ENCODE peak calls at places on chromosomes 3 and 15, in four cellular contexts. Q is BJ, K is WTC11, B is CD14-positive monocyte. W is an unnamed sample.

GRCh38 chr3:147423601-147424324 is 14.6 kb downstream of the ZIC1 start:
- DNase-seq in K (peak), Q (no peak), B (no peak), W (no peak)

GRCh38 chr3:134473868-134474546 is 11.8 kb downstream of the ANAPC13 start:
- DNase-seq in K (peak), Q (no peak), B (peak), W (no peak)

GRCh38 chr15:70584838-70585706 is 178.3 kb downstream of the UACA start:
- DNase-seq in Q (no peak), B (no peak), K (peak), W (no peak)

GRCh38 chr3:124985358-124985757 is 50.8 kb upstream of the MUC13 start:
- DNase-seq in B (no peak), K (no peak), Q (peak), W (no peak)

GRCh38 chr3:149307435-149307783 is 26.0 kb downstream of the TM4SF18 start:
- DNase-seq in Q (no peak), K (no peak), B (no peak), W (no peak)

GRCh38 chr3:171809513-171810277 is 588 bp downstream of the PLD1 start:
- DNase-seq in Q (peak), B (peak), K (peak), W (peak)

GRCh38 chr3:182795383-182795782 is 2.1 kb downstream of the ATP11B start:
- DNase-seq in B (no peak), K (no peak), Q (no peak), W (no peak)

GRCh38 chr3:151106311-151106710 is 20.8 kb downstream of the MED12L start:
- DNase-seq in B (no peak), K (no peak), Q (no peak), W (no peak)

GRCh38 chr3:177312491-177312890 is 115.2 kb upstream of the TBL1XR1 start:
- DNase-seq in B (no peak), Q (no peak), K (no peak), W (no peak)

GRCh38 chr15:34122771-34123183 is 20.9 kb downstream of the PGBD4 start:
- DNase-seq in Q (peak), K (no peak), B (no peak), W (no peak)

GRCh38 chr15:63211549-63211948 is 22.1 kb downstream of the RAB8B start:
- DNase-seq in B (no peak), Q (no peak), K (no peak), W (no peak)

GRCh38 chr3:127708837-127709236 is 36.1 kb downstream of the ABTB1 start:
- DNase-seq in K (no peak), B (peak), Q (no peak), W (no peak)

GRCh38 chr3:184713521-184713920 is 1.7 kb upstream of the MAGEF1 start:
- DNase-seq in Q (no peak), K (no peak), B (no peak), W (no peak)

GRCh38 chr3:177602601-177603136 is 405.4 kb upstream of the TBL1XR1 start:
- DNase-seq in Q (no peak), K (no peak), B (no peak), W (no peak)

GRCh38 chr3:165518346-165518745 is 318.9 kb downstream of the BCHE start:
- DNase-seq in B (no peak), Q (no peak), K (no peak), W (no peak)

GRCh38 chr3:136604961-136605360 is 147.2 kb downstream of the STAG1 start:
- DNase-seq in K (no peak), B (no peak), Q (no peak), W (no peak)

GRCh38 chr3:42213417-42213816 is 52.6 kb downstream of the CCK start:
- DNase-seq in B (no peak), K (no peak), Q (no peak), W (no peak)

GRCh38 chr3:155270485-155271342 is 22.8 kb downstream of the STRIT1 start:
- DNase-seq in K (peak), B (no peak), Q (no peak), W (no peak)

GRCh38 chr15:85793641-85794597 is 806 bp downstream of the KLHL25 start:
- DNase-seq in K (peak), B (peak), Q (no peak), W (no peak)

GRCh38 chr3:55269096-55269495 is 218.0 kb downstream of the WNT5A start:
- DNase-seq in K (no peak), Q (no peak), B (no peak), W (no peak)

GRCh38 chr15:40379853-40380252 is 2.7 kb upstream of the KNSTRN start:
- DNase-seq in K (no peak), Q (peak), B (no peak), W (peak)

GRCh38 chr3:42707620-42708355 is 5.2 kb upstream of the HHATL start:
- DNase-seq in K (no peak), B (no peak), Q (no peak), W (no peak)

GRCh38 chr3:114205541-114205940 is 26.7 kb upstream of the DRD3 start:
- DNase-seq in K (no peak), B (no peak), Q (no peak), W (no peak)

GRCh38 chr3:50978991-50979667 is 304.4 kb downstream of the DOCK3 start:
- DNase-seq in K (peak), Q (no peak), B (no peak), W (no peak)

GRCh38 chr3:20736287-20736686 is 550.3 kb upstream of the SGO1 start:
- DNase-seq in B (no peak), Q (no peak), K (no peak), W (no peak)

GRCh38 chr15:56528136-56528535 is 63.2 kb upstream of the MNS1 start:
- DNase-seq in Q (no peak), B (no peak), K (no peak), W (no peak)

GRCh38 chr15:33211409-33211808 is 16.9 kb upstream of the FMN1 start:
- DNase-seq in B (no peak), Q (no peak), K (no peak), W (no peak)

GRCh38 chr3:72999971-73000370 is 3.4 kb downstream of the PPP4R2 start:
- DNase-seq in K (no peak), Q (no peak), B (no peak), W (no peak)

GRCh38 chr3:100586832-100587231 is 22.6 kb upstream of the ADGRG7 start:
- DNase-seq in K (no peak), B (no peak), Q (no peak), W (no peak)

GRCh38 chr15:21261965-21262850 is 178.1 kb downstream of the POTEB3 start:
- DNase-seq in B (no peak), Q (no peak), K (no peak), W (no peak)

GRCh38 chr3:149085828-149086231 is 503 bp downstream of the HLTF start:
- DNase-seq in Q (no peak), B (no peak), K (no peak), W (no peak)

GRCh38 chr15:28955160-28955502 is 69.4 kb downstream of the APBA2 start:
- DNase-seq in Q (peak), K (no peak), B (no peak), W (no peak)

GRCh38 chr3:183159319-183159718 is 3.2 kb downstream of the LAMP3 start:
- DNase-seq in Q (no peak), B (no peak), K (no peak), W (no peak)

GRCh38 chr3:137012097-137012501 is 54.3 kb downstream of the IL20RB start:
- DNase-seq in K (no peak), Q (no peak), B (no peak), W (no peak)

GRCh38 chr15:99250494-99251435 is 516 bp upstream of the LRRC28 start:
- DNase-seq in B (peak), Q (peak), K (peak), W (peak)

GRCh38 chr15:99251436-99251821 is at the start of gene LRRC28:
- DNase-seq in B (no peak), Q (no peak), K (no peak), W (no peak)

GRCh38 chr15:99252326-99252725 is 1.0 kb downstream of the LRRC28 start:
- DNase-seq in B (no peak), Q (no peak), K (no peak), W (no peak)

GRCh38 chr15:99250001-99250400 is 620 bp upstream of the TTC23 start:
- DNase-seq in B (no peak), K (no peak), Q (no peak), W (no peak)

GRCh38 chr15:99253381-99254090 is 2.3 kb downstream of the LRRC28 start:
- DNase-seq in Q (peak), K (no peak), B (no peak), W (no peak)
- TF ChIP-seq CTCF in Q (no peak), K (no peak), B (no peak), W (no peak)

GRCh38 chr3:123409443-123410148 is 39.3 kb downstream of the ADCY5 start:
- DNase-seq in K (no peak), B (no peak), Q (no peak), W (no peak)

GRCh38 chr3:123410149-123410515 is 38.8 kb downstream of the ADCY5 start:
- DNase-seq in Q (no peak), K (no peak), B (no peak), W (no peak)

GRCh38 chr3:123411340-123412040 is 37.4 kb downstream of the ADCY5 start:
- DNase-seq in Q (no peak), B (no peak), K (no peak), W (no peak)

GRCh38 chr3:123412811-123413588 is 35.9 kb downstream of the ADCY5 start:
- DNase-seq in K (no peak), B (no peak), Q (no peak), W (no peak)

DNA sequence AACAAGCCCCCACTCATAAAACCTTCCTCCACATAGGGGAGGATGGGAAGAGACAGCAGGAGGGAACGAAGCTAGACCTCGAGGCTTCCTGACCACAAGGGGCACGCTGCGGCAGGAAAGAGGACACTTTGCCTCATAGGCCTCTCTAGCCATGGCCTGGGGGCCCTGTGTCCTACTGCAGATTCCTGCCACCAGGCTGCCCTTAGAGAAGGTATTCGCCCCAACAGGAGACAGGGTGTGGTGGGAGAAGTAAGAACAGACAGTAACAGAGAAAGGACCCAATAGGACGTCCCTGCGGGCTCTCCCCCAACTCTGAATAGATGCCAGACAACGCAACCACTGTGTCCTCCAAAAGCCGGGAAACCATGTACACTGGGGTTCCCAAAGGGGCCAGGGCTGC is 36.8 kb downstream of the ADCY5 start:
- DNase-seq in B (no peak), K (peak), Q (no peak), W (no peak)
- TF ChIP-seq CTCF in B (no peak), K (no peak), Q (no peak), W (no peak)

GRCh38 chr15:100373037-100373896 is 31.5 kb upstream of the ADAMTS17 start:
- DNase-seq in Q (no peak), K (peak), B (no peak), W (no peak)
- TF ChIP-seq CTCF in Q (no peak), K (no peak), B (no peak), W (no peak)

GRCh38 chr3:32391643-32392529 is at the start of gene CMTM7:
- DNase-seq in B (peak), Q (no peak), K (peak), W (no peak)
- TF ChIP-seq CTCF in B (no peak), Q (no peak), K (no peak), W (peak)

DNA sequence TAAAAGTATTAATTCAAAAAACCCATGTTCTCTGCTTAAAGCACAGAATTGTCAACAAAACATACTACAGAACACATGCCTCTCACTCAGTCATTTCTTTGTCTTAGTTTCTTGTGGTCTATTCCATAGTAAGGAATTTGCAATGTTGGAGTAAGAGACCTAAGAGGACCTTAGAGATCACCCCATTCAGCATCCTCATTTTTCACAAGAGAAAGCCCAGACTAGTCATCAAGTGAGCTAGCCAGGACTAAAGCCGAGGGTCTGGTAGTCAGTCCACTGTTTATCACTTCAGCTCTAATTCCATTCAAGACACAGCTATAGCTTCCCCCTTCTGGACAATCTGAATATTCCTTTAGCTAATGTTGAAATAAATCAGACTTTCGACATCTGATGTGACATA is 601.1 kb downstream of the FHIT start:
- DNase-seq in Q (no peak), K (no peak), B (no peak), W (no peak)
- TF ChIP-seq CTCF in Q (no peak), K (no peak), B (no peak), W (no peak)

GRCh38 chr3:156860873-156861272 is 34.7 kb downstream of the LEKR1 start:
- DNase-seq in K (no peak), Q (no peak), B (no peak), W (no peak)

GRCh38 chr3:156867174-156867573 is 41.0 kb downstream of the LEKR1 start:
- DNase-seq in K (no peak), B (no peak), Q (no peak), W (no peak)

GRCh38 chr3:156862338-156862737 is 36.2 kb downstream of the LEKR1 start:
- DNase-seq in B (no peak), Q (no peak), K (no peak), W (no peak)

DNA sequence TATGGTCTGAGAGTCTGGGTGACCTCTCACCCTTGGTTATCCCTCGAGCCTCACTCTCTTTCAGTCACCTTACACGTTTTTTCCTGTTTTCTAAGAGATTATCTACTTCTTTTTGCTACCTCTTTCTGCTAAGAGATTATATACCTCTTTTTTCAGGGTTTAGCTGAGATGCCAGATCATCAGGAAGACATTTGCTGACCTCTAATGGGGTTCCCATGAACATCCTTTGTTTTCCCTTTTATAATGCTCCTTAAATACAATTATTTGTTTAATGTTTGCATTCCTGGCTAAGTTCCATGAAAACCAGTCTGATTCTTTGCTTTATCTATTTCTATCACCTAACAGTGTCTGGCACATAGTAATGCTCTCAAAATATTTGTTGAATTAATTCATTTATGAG is 39.6 kb downstream of the LEKR1 start:
- DNase-seq in K (no peak), B (no peak), Q (no peak), W (no peak)
- TF ChIP-seq CTCF in K (no peak), B (no peak), Q (peak), W (peak)

DNA sequence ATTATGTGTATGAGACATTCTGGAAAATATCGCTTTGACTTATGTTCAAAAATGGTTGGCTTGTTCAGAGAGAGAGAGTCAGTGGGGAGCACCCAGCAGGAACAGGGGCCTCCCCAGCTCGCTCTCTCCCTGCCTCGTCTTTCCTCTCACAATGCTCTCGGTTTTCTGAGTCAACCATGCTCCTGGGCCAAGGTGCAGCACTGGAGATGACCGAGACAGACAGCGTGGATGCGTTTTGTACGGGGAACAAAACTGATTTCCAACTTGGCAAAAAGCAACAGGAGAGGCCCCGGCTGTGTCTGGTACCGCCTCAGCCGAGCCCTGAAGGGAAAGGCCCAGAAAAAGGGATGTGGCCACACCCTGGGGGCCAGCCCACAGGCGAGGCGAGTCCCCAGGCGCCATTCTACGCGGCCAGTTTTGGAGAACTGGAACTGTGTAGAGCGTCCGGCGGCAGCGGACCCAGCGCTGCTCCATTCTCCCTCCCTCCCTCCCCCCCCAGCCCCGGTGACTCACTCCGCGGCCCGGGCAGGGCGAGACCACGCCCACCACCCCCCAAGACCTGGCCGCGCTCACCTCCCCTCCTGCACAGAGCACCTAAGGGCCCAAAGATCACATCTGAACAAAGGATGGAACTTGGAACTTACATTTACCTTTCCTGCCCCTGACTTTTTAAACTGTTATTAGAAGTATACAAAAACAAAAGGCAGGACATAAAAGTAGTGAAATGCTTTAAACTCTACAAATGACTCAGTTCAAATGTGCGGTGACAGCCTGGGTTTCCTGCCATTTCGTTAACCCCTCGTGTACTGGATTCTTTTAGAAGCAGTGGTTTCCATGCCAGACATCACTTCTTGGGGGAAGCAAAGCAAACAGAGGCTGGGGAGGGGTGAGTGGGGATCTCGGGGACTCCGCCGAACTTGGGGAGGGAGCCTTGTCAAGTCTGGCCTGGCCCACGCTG is 12.7 kb downstream of the ATP10A start:
- DNase-seq in Q (no peak), K (peak), B (peak), W (no peak)
- TF ChIP-seq CTCF in Q (no peak), K (no peak), B (no peak), W (no peak)

GRCh38 chr3:109254760-109255159 is 61.6 kb downstream of the DPPA2 start:
- DNase-seq in Q (no peak), K (no peak), B (no peak), W (no peak)
- TF ChIP-seq CTCF in Q (no peak), K (no peak), B (no peak), W (no peak)

GRCh38 chr3:53688066-53688465 is 158.2 kb downstream of the CHDH start:
- DNase-seq in B (no peak), Q (no peak), K (no peak), W (no peak)

GRCh38 chr3:53691885-53692284 is 154.3 kb downstream of the CHDH start:
- DNase-seq in K (no peak), B (no peak), Q (no peak), W (no peak)

GRCh38 chr3:53690521-53690920 is 155.7 kb downstream of the CHDH start:
- DNase-seq in Q (no peak), K (no peak), B (no peak), W (no peak)

GRCh38 chr3:53689681-53690080 is 156.5 kb downstream of the CHDH start:
- DNase-seq in K (no peak), Q (no peak), B (no peak), W (no peak)

DNA sequence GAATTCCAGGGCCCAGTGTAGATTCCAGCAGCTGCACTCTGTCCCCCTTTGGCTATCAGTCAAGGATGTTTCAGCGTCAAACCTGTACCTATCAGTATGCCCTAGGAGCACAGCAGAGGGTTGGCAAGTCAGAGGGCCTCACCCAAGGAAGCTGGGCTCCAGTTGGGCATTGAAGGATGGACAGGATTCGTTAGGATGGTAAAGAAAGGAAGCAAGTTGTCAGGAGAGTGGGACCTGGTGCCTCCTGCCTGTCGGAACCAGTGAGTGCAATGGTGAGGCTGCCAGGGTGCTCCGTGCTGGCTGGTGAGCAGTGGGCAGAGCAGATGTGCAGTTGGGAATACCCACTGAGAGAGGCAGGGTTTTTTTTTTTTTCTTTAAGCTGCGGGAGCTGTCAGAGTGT is 157.2 kb downstream of the CHDH start:
- DNase-seq in K (no peak), B (no peak), Q (no peak), W (no peak)
- TF ChIP-seq CTCF in K (no peak), B (no peak), Q (no peak), W (no peak)

DNA sequence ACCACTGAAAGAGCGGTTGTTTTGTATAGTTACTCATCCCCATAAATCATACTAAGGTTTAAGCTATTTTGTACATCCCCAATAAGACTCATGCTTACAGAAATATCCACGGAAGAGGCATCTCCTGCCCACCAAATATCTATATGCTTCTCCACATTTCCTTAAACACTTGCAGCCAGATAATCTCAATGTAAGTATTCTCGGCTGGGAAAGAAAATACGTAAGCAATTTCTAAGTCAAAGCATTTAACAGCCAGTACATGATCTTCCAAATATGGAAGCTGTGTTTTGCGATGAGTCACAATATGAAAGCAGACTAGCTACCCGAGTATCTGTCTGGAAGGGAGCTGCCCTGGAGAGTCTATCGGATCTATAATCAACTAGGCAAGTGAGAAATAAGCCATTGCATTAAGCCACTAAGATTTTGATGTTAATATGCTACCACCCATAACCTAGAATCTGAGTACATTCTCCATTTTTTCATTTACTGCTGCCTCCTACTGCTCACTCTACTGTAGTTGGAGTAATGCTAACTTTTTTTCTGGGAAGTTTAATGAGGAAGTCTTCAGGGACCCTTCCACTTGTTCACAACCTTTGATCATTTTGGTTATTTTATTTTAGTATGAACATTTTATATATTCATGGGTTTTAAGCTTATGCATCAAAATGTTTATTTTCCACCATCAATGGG is 26.9 kb upstream of the ZMAT3 start:
- DNase-seq in K (no peak), Q (no peak), B (no peak), W (no peak)
- TF ChIP-seq CTCF in K (no peak), Q (peak), B (no peak), W (peak)

W was measured in AG09319.